ENCODE peak calls at places on chromosomes 12 and 14, in four cellular contexts. P is type B pancreatic cell; J is cardiac muscle cell; T is CD8-positive, alpha-beta T cell. A is an unnamed sample.

GRCh38 chr12:51924551-51925399 is 17.5 kb downstream of the ACVRL1 start:
- DNase-seq in P (no peak), J (no peak), T (no peak), A (no peak)

GRCh38 chr14:72726444-72726843 is 167.5 kb downstream of the DPF3 start:
- DNase-seq in P (no peak), J (peak), T (no peak), A (no peak)

GRCh38 chr12:46455648-46456352 is 83.2 kb upstream of the SLC38A2 start:
- DNase-seq in P (no peak), J (no peak), T (no peak), A (no peak)

GRCh38 chr12:93223440-93224426 is 154.0 kb upstream of the NUDT4 start:
- DNase-seq in P (no peak), J (peak), T (no peak), A (no peak)

GRCh38 chr12:109098671-109099070 is 1.3 kb downstream of the UNG start:
- DNase-seq in P (no peak), J (no peak), T (no peak), A (no peak)

GRCh38 chr12:43580601-43581000 is 28.6 kb upstream of the ADAMTS20 start:
- DNase-seq in P (no peak), J (no peak), T (no peak), A (no peak)

GRCh38 chr12:2319747-2320146 is 267.0 kb downstream of the CACNA1C start:
- DNase-seq in P (no peak), J (peak), T (no peak), A (no peak)

GRCh38 chr12:12563529-12563928 is 866 bp upstream of the DUSP16 start:
- DNase-seq in P (no peak), J (peak), T (no peak), A (no peak)

GRCh38 chr12:23887055-23887835 is 62.2 kb downstream of the SOX5 start:
- DNase-seq in P (no peak), J (peak), T (no peak), A (no peak)

GRCh38 chr12:6632026-6632978 is 3.5 kb downstream of the LPAR5 start:
- DNase-seq in P (no peak), J (no peak), T (no peak), A (no peak)

GRCh38 chr12:113996026-113996425 is 29.9 kb upstream of the RBM19 start:
- DNase-seq in P (no peak), J (no peak), T (no peak), A (no peak)

GRCh38 chr12:22860926-22861325 is 236.0 kb downstream of the ETNK1 start:
- DNase-seq in P (no peak), J (no peak), T (no peak), A (no peak)

GRCh38 chr12:65306603-65307501 is 28.4 kb downstream of the MSRB3 start:
- DNase-seq in P (peak), J (peak), T (no peak), A (no peak)

GRCh38 chr12:14410841-14411569 is 45.5 kb downstream of the ATF7IP start:
- DNase-seq in P (no peak), J (peak), T (no peak), A (no peak)

GRCh38 chr14:92199763-92200162 is 78.0 kb downstream of the CPSF2 start:
- DNase-seq in P (no peak), J (no peak), T (no peak), A (no peak)
- TF ChIP-seq CTCF in P (peak), J (no peak), T (no peak), A (no peak)

DNA sequence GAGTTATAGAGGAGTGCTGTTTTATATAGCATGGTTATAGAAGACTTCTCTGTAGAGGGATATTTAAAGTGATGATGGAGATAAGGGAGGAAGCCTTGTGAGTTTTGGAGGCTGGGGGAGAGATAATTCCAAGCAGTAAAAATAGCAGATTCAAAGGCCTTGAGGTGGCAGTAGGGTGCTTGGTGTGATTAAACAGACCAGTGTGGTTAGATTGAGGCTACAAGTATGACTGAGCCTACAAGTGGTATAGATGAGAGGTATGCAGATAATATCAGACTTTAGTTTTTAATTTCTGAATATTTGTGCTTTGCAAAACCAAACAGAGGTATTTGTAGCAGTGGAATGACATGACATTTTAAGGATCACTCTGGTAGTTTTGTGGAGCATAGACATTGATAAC is 20.3 kb downstream of the FANCM start:
- DNase-seq in P (no peak), J (peak), T (no peak), A (no peak)
- TF ChIP-seq CTCF in P (no peak), J (peak), T (no peak), A (no peak)

GRCh38 chr14:55265197-55265596 is 6.0 kb upstream of the FBXO34 start:
- DNase-seq in P (no peak), J (no peak), T (no peak), A (no peak)
- TF ChIP-seq CTCF in P (no peak), J (no peak), T (no peak), A (no peak)

GRCh38 chr14:96098999-96099335 is 59.8 kb downstream of the C14orf132 start:
- DNase-seq in P (no peak), J (no peak), T (no peak), A (no peak)
- TF ChIP-seq CTCF in P (no peak), J (no peak), T (no peak), A (no peak)

GRCh38 chr14:36105401-36105800 is 71.1 kb downstream of the PTCSC3 start:
- DNase-seq in P (no peak), J (no peak), T (no peak), A (no peak)
- TF ChIP-seq CTCF in P (peak), J (no peak), T (no peak), A (peak)

DNA sequence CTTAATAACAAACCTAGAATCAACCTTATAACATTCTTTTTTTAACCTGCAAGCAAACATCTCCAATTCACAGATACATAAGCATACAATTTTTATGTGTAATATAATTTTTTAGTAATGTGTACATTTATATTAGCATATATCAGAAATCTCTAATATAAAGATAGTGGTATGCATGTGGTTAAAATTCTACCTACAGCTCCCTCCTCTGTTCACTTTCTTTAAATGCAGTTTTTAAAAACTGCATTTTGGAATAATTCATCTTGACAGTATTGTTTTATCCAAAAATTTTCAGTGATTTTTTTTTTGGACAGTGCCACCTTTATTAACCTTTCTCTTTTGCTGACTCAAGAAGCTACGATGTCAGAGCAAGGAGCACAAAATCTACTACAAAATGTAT is 13.2 kb upstream of the RXYLT1 start:
- DNase-seq in P (no peak), J (no peak), T (no peak), A (no peak)
- TF ChIP-seq CTCF in P (peak), J (peak), T (no peak), A (peak)

GRCh38 chr12:57520008-57520726 is at the start of gene DDIT3:
- DNase-seq in P (peak), J (peak), T (peak), A (peak)

GRCh38 chr12:57523706-57524614 is 1.3 kb downstream of the MBD6 start:
- DNase-seq in P (no peak), J (no peak), T (no peak), A (no peak)

GRCh38 chr12:57521475-57522018 is 1.1 kb upstream of the MBD6 start:
- DNase-seq in P (no peak), J (peak), T (no peak), A (no peak)

GRCh38 chr12:57522887-57523705 is 472 bp downstream of the MBD6 start:
- DNase-seq in P (no peak), J (peak), T (peak), A (no peak)

DNA sequence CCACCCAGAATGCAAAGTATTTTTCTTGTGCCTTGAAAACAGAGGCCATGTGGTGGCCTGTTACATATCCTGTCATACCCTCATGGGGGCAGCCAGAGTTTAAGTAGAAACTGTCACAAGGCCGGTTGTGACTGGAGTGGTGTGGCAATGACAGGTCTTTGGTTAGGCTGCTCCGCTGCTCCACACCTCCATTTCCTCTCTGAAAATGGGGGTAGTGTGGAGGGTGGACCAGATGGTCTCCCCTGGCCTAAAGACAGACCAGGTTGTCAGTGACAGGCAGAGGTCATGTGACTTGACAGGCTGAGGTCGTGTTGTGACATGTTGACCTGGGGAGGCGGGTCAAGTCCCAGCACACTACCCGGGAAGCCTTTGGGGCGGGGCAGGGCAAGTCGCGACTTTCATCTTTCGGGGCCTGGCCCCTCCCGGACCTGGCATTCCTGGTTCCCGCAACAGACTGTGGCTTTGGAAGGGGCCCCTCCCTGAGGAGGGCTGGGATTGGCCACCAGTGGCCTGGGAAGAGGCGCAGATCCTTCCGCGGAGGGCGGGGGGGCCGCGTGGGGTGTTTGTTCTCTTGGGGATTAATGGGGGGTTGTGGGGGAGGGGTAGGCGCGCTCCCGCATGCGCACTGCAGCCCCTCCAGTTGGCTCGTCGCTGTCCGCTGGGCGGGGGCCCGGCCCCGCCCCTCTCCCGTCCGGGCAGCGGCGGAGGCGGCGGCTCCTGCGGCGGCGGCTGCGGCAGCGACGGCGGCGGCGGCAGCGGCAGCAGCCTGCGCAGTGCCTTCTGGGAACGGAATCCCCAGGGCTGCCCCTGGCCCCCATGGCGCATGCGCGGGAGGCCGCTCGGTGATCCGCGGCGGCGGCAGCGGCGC is at the start of gene MBD6:
- DNase-seq in P (peak), J (peak), T (peak), A (peak)
- TF ChIP-seq CTCF in P (no peak), J (no peak), T (no peak), A (no peak)

GRCh38 chr14:103696027-103696402 is 19.2 kb downstream of the XRCC3 start:
- DNase-seq in P (no peak), J (no peak), T (no peak), A (no peak)

GRCh38 chr14:103695331-103696026 is 19.8 kb downstream of the XRCC3 start:
- DNase-seq in P (no peak), J (no peak), T (no peak), A (no peak)

GRCh38 chr14:103697601-103698379 is 17.5 kb downstream of the XRCC3 start:
- DNase-seq in P (no peak), J (no peak), T (no peak), A (peak)

GRCh38 chr14:103697196-103697595 is 18.1 kb downstream of the XRCC3 start:
- DNase-seq in P (no peak), J (no peak), T (no peak), A (no peak)

GRCh38 chr14:103696466-103697071 is 18.7 kb downstream of the XRCC3 start:
- DNase-seq in P (no peak), J (peak), T (no peak), A (peak)
- TF ChIP-seq CTCF in P (no peak), J (no peak), T (no peak), A (no peak)

GRCh38 chr12:49232940-49233841 is 31.7 kb upstream of the TUBA1C start:
- DNase-seq in P (peak), J (peak), T (no peak), A (peak)
- TF ChIP-seq CTCF in P (no peak), J (peak), T (no peak), A (no peak)